ENCODE peak calls at places on chromosomes 4 and X, in four cellular contexts. T is K562, Y is H1, F is GM12878. S is an unnamed sample.

GRCh38 chr4:57191523-57192034 is 81.4 kb upstream of the IGFBP7 start:
- DNase-seq in T (no peak), Y (peak), F (no peak), S (no peak)

GRCh38 chr4:53653484-53654053 is 62.3 kb upstream of the LNX1 start:
- DNase-seq in T (no peak), Y (no peak), F (peak), S (no peak)

GRCh38 chrX:47690175-47690574 is 31.2 kb upstream of the UXT start:
- DNase-seq in T (peak), Y (no peak), F (no peak), S (peak)

GRCh38 chrX:48791063-48791820 is 4.9 kb downstream of the GATA1 start:
- DNase-seq in T (peak), Y (no peak), F (no peak), S (no peak)

GRCh38 chr4:109411964-109412363 is 21.7 kb upstream of the SEC24B start:
- DNase-seq in T (no peak), Y (no peak), F (no peak), S (no peak)

GRCh38 chr4:7366180-7366957 is 68.4 kb downstream of the PSAPL1 start:
- DNase-seq in T (no peak), Y (no peak), F (no peak), S (no peak)

GRCh38 chr4:42878868-42879267 is 13.6 kb upstream of the GRXCR1 start:
- DNase-seq in T (no peak), Y (no peak), F (no peak), S (no peak)

GRCh38 chr4:78493731-78494130 is 57.8 kb upstream of the ANXA3 start:
- DNase-seq in T (no peak), Y (no peak), F (no peak), S (no peak)

GRCh38 chr4:47374477-47374876 is 89.0 kb downstream of the COMMD8 start:
- DNase-seq in T (no peak), Y (no peak), F (no peak), S (no peak)

GRCh38 chr4:73127839-73128448 is 58.4 kb upstream of the COX18 start:
- DNase-seq in T (peak), Y (no peak), F (no peak), S (no peak)

GRCh38 chrX:155666741-155667140 is 54.0 kb upstream of the TMLHE start:
- DNase-seq in T (peak), Y (no peak), F (no peak), S (no peak)

GRCh38 chr4:81442479-81443085 is 29.1 kb downstream of the RASGEF1B start:
- DNase-seq in T (no peak), Y (no peak), F (no peak), S (no peak)

GRCh38 chr4:181647396-181648107 is 595.6 kb upstream of the TENM3 start:
- DNase-seq in T (no peak), Y (no peak), F (no peak), S (no peak)

GRCh38 chrX:48492293-48492910 is 16.4 kb upstream of the PORCN start:
- DNase-seq in T (peak), Y (no peak), F (no peak), S (no peak)

GRCh38 chr4:153115322-153116100 is 88.7 kb upstream of the TRIM2 start:
- DNase-seq in T (no peak), Y (no peak), F (peak), S (peak)

GRCh38 chr4:174553828-174554227 is 31.5 kb upstream of the HPGD start:
- DNase-seq in T (no peak), Y (no peak), F (no peak), S (no peak)

GRCh38 chr4:54930226-54930625 is 195.2 kb downstream of the KDR start:
- DNase-seq in T (no peak), Y (no peak), F (no peak), S (no peak)

GRCh38 chr4:95129708-95130343 is 372.1 kb downstream of the BMPR1B start:
- DNase-seq in T (peak), Y (no peak), F (no peak), S (peak)

GRCh38 chrX:17779434-17779833 is 42.1 kb downstream of the SCML1 start:
- DNase-seq in T (no peak), Y (no peak), F (no peak), S (no peak)

GRCh38 chrX:154655786-154656185 is 2.4 kb upstream of the CTAG2 start:
- DNase-seq in T (no peak), Y (no peak), F (no peak), S (no peak)

GRCh38 chr4:175325230-175325629 is 407.1 kb downstream of the ADAM29 start:
- DNase-seq in T (no peak), Y (no peak), F (no peak), S (no peak)

GRCh38 chrX:69109706-69110635 is 55.3 kb downstream of the PJA1 start:
- DNase-seq in T (peak), Y (no peak), F (no peak), S (peak)

GRCh38 chr4:161564230-161564834 is 599.5 kb downstream of the FSTL5 start:
- DNase-seq in T (no peak), Y (no peak), F (no peak), S (no peak)

GRCh38 chr4:67565284-67565683 is 6.8 kb downstream of the STAP1 start:
- DNase-seq in T (no peak), Y (no peak), F (no peak), S (no peak)

GRCh38 chr4:123616970-123617392 is 220.4 kb downstream of the SPRY1 start:
- DNase-seq in T (no peak), Y (no peak), F (no peak), S (no peak)

GRCh38 chr4:122533841-122534240 is 77.3 kb upstream of the IL2 start:
- DNase-seq in T (no peak), Y (no peak), F (no peak), S (no peak)

GRCh38 chr4:125313497-125313896 is 1.3 kb upstream of the FAT4 start:
- DNase-seq in T (peak), Y (no peak), F (no peak), S (peak)

GRCh38 chr4:3386486-3386885 is 55.3 kb upstream of the HGFAC start:
- DNase-seq in T (no peak), Y (no peak), F (no peak), S (no peak)

GRCh38 chr4:76987153-76987562 is 37.6 kb downstream of the SEPTIN11 start:
- DNase-seq in T (no peak), Y (no peak), F (no peak), S (no peak)

DNA sequence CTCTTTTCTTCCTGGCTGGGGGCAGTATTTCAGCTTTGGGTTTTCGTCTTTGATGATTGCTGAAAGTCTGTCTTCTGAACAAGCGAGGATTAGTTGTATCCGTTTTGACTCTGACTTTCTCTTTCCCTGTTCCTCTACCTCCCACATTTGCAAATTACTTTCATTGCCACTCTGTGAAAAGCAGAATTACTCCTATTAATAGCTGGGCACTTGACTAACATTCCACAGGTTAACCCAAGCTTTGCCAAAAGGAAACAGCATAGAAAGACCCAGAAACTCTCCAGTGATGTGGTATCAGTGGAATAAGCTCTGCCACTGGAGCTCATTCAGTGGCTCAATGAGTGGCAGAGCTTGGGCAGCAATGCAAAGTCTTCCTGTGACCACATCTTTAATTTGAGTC is 238.9 kb downstream of the PALLD start:
- DNase-seq in T (no peak), Y (no peak), F (no peak), S (no peak)
- TF ChIP-seq EGR1 in T (no peak), Y (no peak), F (no peak), S (no peak)

GRCh38 chr4:1022739-1023066 is 11.3 kb downstream of the FGFRL1 start:
- DNase-seq in T (no peak), Y (no peak), F (no peak), S (no peak)

GRCh38 chr4:1023895-1024740 is 12.7 kb downstream of the FGFRL1 start:
- DNase-seq in T (no peak), Y (no peak), F (no peak), S (no peak)

GRCh38 chr4:1026115-1026514 is 14.7 kb downstream of the FGFRL1 start:
- DNase-seq in T (peak), Y (no peak), F (peak), S (no peak)

GRCh38 chr4:1023241-1023640 is 11.8 kb downstream of the FGFRL1 start:
- DNase-seq in T (no peak), Y (no peak), F (no peak), S (no peak)

GRCh38 chr4:1024882-1025552 is 13.6 kb downstream of the FGFRL1 start:
- DNase-seq in T (no peak), Y (no peak), F (no peak), S (no peak)
- H3K4me3 ChIP-seq in T (no peak), Y (no peak), F (no peak), S (no peak)

GRCh38 chr4:6021831-6022606 is 3.8 kb upstream of the C4orf50 start:
- DNase-seq in T (no peak), Y (no peak), F (no peak), S (no peak)

GRCh38 chr4:6020633-6021032 is 2.4 kb upstream of the C4orf50 start:
- DNase-seq in T (no peak), Y (no peak), F (no peak), S (no peak)

GRCh38 chr4:6024450-6024960 is 6.3 kb upstream of the C4orf50 start:
- DNase-seq in T (no peak), Y (no peak), F (no peak), S (no peak)

GRCh38 chr4:6023766-6024165 is 5.5 kb upstream of the C4orf50 start:
- DNase-seq in T (no peak), Y (no peak), F (no peak), S (no peak)

GRCh38 chr4:6022607-6023288 is 4.5 kb upstream of the C4orf50 start:
- DNase-seq in T (no peak), Y (no peak), F (no peak), S (no peak)
- TF ChIP-seq EGR1 in T (no peak), Y (no peak), F (no peak), S (no peak)

GRCh38 chrX:12441376-12442128 is 303.3 kb downstream of the FRMPD4 start:
- DNase-seq in T (no peak), Y (no peak), F (no peak), S (no peak)
- H3K4me3 ChIP-seq in T (no peak), Y (no peak), F (no peak), S (no peak)

GRCh38 chr4:137267024-137267423 is 265.3 kb downstream of the PCDH18 start:
- DNase-seq in T (no peak), Y (no peak), F (no peak), S (no peak)

GRCh38 chr4:137266511-137266910 is 265.8 kb downstream of the PCDH18 start:
- DNase-seq in T (no peak), Y (no peak), F (no peak), S (no peak)

DNA sequence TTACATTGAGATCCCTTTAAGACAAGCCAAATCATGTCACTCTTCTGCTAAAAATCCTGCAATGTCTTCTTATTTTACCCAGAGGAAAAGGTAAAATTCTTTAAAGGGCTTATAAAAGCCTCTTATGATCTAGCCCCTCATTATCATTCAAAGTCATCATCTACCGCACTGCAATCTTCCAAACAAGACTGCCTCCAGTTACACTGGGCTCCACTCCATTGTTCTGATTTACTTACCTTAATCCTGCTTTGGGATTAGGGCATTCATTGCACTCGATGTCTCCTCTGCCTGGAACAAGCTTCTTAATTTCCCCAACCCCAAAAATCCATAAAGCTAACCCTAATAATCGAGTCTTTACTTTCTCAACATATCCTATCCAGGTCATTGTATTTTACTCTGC is 269.1 kb downstream of the PCDH18 start:
- DNase-seq in T (no peak), Y (no peak), F (no peak), S (no peak)
- TF ChIP-seq EGR1 in T (no peak), Y (no peak), F (no peak), S (no peak)

GRCh38 chr4:48985602-48985975 is 486 bp upstream of the CWH43 start:
- DNase-seq in T (no peak), Y (no peak), F (no peak), S (no peak)

GRCh38 chr4:48986654-48987164 is 634 bp downstream of the CWH43 start:
- DNase-seq in T (no peak), Y (no peak), F (no peak), S (no peak)

GRCh38 chr4:48991357-48991756 is 5.3 kb downstream of the CWH43 start:
- DNase-seq in T (no peak), Y (no peak), F (no peak), S (no peak)

GRCh38 chr4:48989461-48990203 is 3.6 kb downstream of the CWH43 start:
- DNase-seq in T (no peak), Y (no peak), F (no peak), S (no peak)

DNA sequence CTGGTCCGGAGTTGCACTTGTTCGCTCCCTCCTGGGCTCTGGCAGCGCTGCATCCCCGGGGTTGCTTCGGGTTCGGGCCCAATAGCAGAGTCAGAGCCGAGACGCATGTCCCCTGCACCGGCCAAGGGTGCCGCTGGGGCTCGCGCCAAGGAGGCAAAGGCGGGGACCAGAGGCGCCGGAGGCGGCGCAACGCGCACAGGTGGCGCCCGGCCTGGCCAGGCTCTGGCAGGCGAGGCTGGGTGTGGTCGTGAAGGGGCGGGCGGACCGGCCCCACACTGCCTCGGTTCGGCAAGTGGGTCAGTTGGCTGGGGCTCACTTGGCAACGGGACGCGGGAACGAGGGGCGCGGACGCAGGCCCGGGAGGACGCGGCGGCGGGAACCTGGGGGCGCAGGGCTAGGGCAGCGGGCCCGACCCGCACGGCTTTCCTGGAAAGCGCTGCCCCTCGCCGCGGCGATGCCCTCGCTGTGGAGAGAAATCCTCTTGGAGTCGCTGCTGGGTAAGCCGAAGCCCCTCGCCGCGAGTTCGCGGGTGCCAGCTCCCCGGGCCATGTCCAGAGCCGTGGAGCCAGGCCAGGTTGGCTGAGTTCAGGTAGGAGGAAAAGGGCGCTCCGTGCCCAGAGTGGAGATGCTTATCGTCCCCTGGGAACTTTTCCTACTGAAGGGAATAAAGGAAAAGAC is at the start of gene CWH43:
- DNase-seq in T (no peak), Y (peak), F (no peak), S (no peak)
- H3K4me3 ChIP-seq in T (no peak), Y (peak), F (no peak), S (no peak)

DNA sequence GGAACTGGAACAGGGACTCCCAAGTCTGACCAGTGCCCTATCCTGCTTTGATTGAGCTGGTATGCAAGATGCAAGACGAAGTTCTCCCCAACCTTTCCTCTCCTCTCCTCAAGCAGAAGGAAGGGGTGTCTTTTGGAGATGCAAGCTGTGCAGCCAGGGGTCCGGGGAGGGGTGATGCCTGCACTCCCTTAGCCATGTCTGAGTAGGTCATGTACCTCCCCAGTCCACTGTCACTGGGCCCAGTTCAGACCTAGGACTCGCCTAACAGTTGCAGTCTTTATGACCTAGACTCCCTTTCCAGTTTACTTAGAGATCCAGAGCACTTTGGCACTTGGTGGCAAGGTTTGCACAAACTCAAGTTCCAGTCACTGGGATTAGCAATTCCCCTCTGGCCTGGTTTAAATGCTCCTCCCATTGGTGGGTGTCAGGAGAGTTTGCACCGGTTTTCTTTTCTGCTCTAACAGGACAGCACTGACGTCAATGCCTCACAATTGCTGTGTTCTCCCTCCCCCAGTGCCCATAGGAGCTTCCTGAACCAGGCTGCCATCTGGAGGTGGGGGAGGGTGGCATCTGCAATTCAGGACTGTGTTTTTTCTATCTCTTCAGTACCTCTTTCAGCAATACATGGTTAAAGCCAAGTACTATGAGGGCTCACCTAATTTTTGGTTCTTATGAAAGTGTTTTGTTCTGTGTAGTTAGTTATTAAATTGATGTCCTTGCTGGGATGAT is 782.2 kb downstream of the ARAP2 start:
- DNase-seq in T (no peak), Y (no peak), F (no peak), S (no peak)
- TF ChIP-seq EGR1 in T (no peak), Y (no peak), F (no peak), S (no peak)

GRCh38 chrX:38358274-38358673 is 5.9 kb downstream of the OTC start:
- DNase-seq in T (no peak), Y (no peak), F (no peak), S (no peak)
- H3K4me3 ChIP-seq in T (no peak), Y (no peak), F (no peak), S (no peak)

DNA sequence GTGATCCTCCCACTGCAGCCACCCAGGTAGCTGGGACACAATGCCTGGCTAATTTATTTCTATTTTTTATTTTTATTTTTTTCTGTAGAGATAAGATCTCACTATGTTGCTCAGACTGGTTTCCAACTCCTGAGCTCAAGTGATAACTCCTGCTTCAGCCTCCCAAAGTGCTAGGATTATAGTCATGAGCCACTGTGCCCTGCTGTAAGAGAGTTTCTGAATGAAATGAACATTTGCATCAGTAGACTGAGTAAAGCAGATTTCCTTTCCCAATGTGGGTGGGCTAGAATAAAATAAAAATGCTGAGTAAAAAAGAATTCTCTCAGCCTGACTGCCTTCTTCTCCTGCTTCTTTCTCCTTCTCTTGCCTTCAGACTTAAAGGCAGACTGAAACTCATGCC is 555.4 kb upstream of the PITX2 start:
- DNase-seq in T (no peak), Y (no peak), F (no peak), S (no peak)
- TF ChIP-seq EGR1 in T (no peak), Y (no peak), F (no peak), S (no peak)